ENCODE peak calls at places on chromosomes 16 and 17, in seven cellular contexts. One of them, this sample, is unnamed.

GRCh38 chr16:67917140-67917851 is 14.4 kb downstream of the CTRL start:
- DNase-seq in HL-60: no peak
- DNase-seq in mucosa of descending colon: no peak
- DNase-seq in lung: no peak
- DNase-seq in fibroblast of pulmonary artery: no peak
- DNase-seq in adrenal gland: no peak
- DNase-seq in choroid plexus epithelial cell: peak; percentile 42
- DNase-seq in this sample: no peak

GRCh38 chr17:63911657-63912100 is 621 bp upstream of the CSHL1 start:
- DNase-seq in HL-60: peak; percentile 21
- DNase-seq in mucosa of descending colon: no peak
- DNase-seq in lung: no peak
- DNase-seq in fibroblast of pulmonary artery: peak; percentile 30
- DNase-seq in adrenal gland: no peak
- DNase-seq in choroid plexus epithelial cell: peak; percentile 20
- DNase-seq in this sample: no peak

GRCh38 chr16:73527191-73527590 is 479.3 kb upstream of the ZFHX3 start:
- DNase-seq in HL-60: no peak
- DNase-seq in mucosa of descending colon: no peak
- DNase-seq in lung: no peak
- DNase-seq in fibroblast of pulmonary artery: no peak
- DNase-seq in adrenal gland: no peak
- DNase-seq in choroid plexus epithelial cell: peak; percentile 1
- DNase-seq in this sample: no peak

GRCh38 chr17:332023-332422 is 20.6 kb downstream of the RPH3AL start:
- DNase-seq in HL-60: no peak
- DNase-seq in mucosa of descending colon: peak; percentile 7
- DNase-seq in lung: no peak
- DNase-seq in fibroblast of pulmonary artery: no peak
- DNase-seq in adrenal gland: peak; percentile 19
- DNase-seq in choroid plexus epithelial cell: no peak
- DNase-seq in this sample: no peak

GRCh38 chr17:28901866-28902818 is 737 bp downstream of the DHRS13 start:
- DNase-seq in HL-60: peak; percentile 58
- DNase-seq in mucosa of descending colon: peak; percentile 75
- DNase-seq in lung: peak; percentile 50
- DNase-seq in fibroblast of pulmonary artery: no peak
- DNase-seq in adrenal gland: peak; percentile 49
- DNase-seq in choroid plexus epithelial cell: no peak
- DNase-seq in this sample: no peak

GRCh38 chr17:46818319-46818928 is at the start of gene WNT3:
- DNase-seq in HL-60: no peak
- DNase-seq in mucosa of descending colon: peak; percentile 44
- DNase-seq in lung: no peak
- DNase-seq in fibroblast of pulmonary artery: no peak
- DNase-seq in adrenal gland: no peak
- DNase-seq in choroid plexus epithelial cell: no peak
- DNase-seq in this sample: no peak

GRCh38 chr16:14205666-14206065 is 134.5 kb downstream of the MRTFB start:
- DNase-seq in HL-60: no peak
- DNase-seq in mucosa of descending colon: no peak
- DNase-seq in lung: no peak
- DNase-seq in fibroblast of pulmonary artery: peak; percentile 6
- DNase-seq in adrenal gland: no peak
- DNase-seq in choroid plexus epithelial cell: peak; percentile 79
- DNase-seq in this sample: peak; percentile 35

GRCh38 chr16:63975669-63976068 is 1146.2 kb downstream of the CDH11 start:
- DNase-seq in HL-60: no peak
- DNase-seq in mucosa of descending colon: no peak
- DNase-seq in lung: no peak
- DNase-seq in fibroblast of pulmonary artery: no peak
- DNase-seq in adrenal gland: no peak
- DNase-seq in choroid plexus epithelial cell: no peak
- DNase-seq in this sample: no peak

GRCh38 chr16:87965973-87966667 is 14.9 kb downstream of the BANP start:
- DNase-seq in HL-60: no peak
- DNase-seq in mucosa of descending colon: no peak
- DNase-seq in lung: no peak
- DNase-seq in fibroblast of pulmonary artery: peak; percentile 52
- DNase-seq in adrenal gland: no peak
- DNase-seq in choroid plexus epithelial cell: peak; percentile 38
- DNase-seq in this sample: peak; percentile 69

GRCh38 chr16:86929149-86929871 is 351.0 kb downstream of the FOXL1 start:
- DNase-seq in HL-60: no peak
- DNase-seq in mucosa of descending colon: no peak
- DNase-seq in lung: no peak
- DNase-seq in fibroblast of pulmonary artery: peak; percentile 84
- DNase-seq in adrenal gland: peak; percentile 60
- DNase-seq in choroid plexus epithelial cell: peak; percentile 77
- DNase-seq in this sample: peak; percentile 73

GRCh38 chr16:19840524-19841110 is 44.0 kb downstream of the GPRC5B start:
- DNase-seq in HL-60: no peak
- DNase-seq in mucosa of descending colon: no peak
- DNase-seq in lung: no peak
- DNase-seq in fibroblast of pulmonary artery: no peak
- DNase-seq in adrenal gland: peak; percentile 31
- DNase-seq in choroid plexus epithelial cell: no peak
- DNase-seq in this sample: no peak

GRCh38 chr16:81939164-81940067 is 71.9 kb downstream of the SDR42E1 start:
- DNase-seq in HL-60: no peak
- DNase-seq in mucosa of descending colon: no peak
- DNase-seq in lung: no peak
- DNase-seq in fibroblast of pulmonary artery: no peak
- DNase-seq in adrenal gland: no peak
- DNase-seq in choroid plexus epithelial cell: no peak
- DNase-seq in this sample: no peak

GRCh38 chr16:27232875-27233605 is 29.7 kb downstream of the KDM8 start:
- DNase-seq in HL-60: no peak
- DNase-seq in mucosa of descending colon: peak; percentile 18
- DNase-seq in lung: no peak
- DNase-seq in fibroblast of pulmonary artery: no peak
- DNase-seq in adrenal gland: no peak
- DNase-seq in choroid plexus epithelial cell: no peak
- DNase-seq in this sample: no peak

GRCh38 chr16:35714665-35715064 is 2255.3 kb downstream of the TP53TG3F start:
- DNase-seq in HL-60: no peak
- DNase-seq in mucosa of descending colon: no peak
- DNase-seq in lung: peak; percentile 15
- DNase-seq in fibroblast of pulmonary artery: no peak
- DNase-seq in adrenal gland: no peak
- DNase-seq in choroid plexus epithelial cell: no peak
- DNase-seq in this sample: no peak

GRCh38 chr17:44170499-44171201 is at the start of gene ASB16:
- DNase-seq in HL-60: no peak
- DNase-seq in mucosa of descending colon: no peak
- DNase-seq in lung: no peak
- DNase-seq in fibroblast of pulmonary artery: no peak
- DNase-seq in adrenal gland: peak; percentile 48
- DNase-seq in choroid plexus epithelial cell: peak; percentile 67
- DNase-seq in this sample: peak; percentile 15

GRCh38 chr17:75468311-75468754 is 11.9 kb downstream of the TMEM94 start:
- DNase-seq in HL-60: no peak
- DNase-seq in mucosa of descending colon: no peak
- DNase-seq in lung: no peak
- DNase-seq in fibroblast of pulmonary artery: no peak
- DNase-seq in adrenal gland: peak; percentile 97
- DNase-seq in choroid plexus epithelial cell: no peak
- DNase-seq in this sample: no peak

GRCh38 chr16:11422381-11423314 is 77.4 kb downstream of the RMI2 start:
- DNase-seq in HL-60: no peak
- DNase-seq in mucosa of descending colon: no peak
- DNase-seq in lung: no peak
- DNase-seq in fibroblast of pulmonary artery: no peak
- DNase-seq in adrenal gland: no peak
- DNase-seq in choroid plexus epithelial cell: no peak
- DNase-seq in this sample: no peak

GRCh38 chr16:19774024-19774423 is 56.0 kb downstream of the IQCK start:
- DNase-seq in HL-60: no peak
- DNase-seq in mucosa of descending colon: no peak
- DNase-seq in lung: no peak
- DNase-seq in fibroblast of pulmonary artery: no peak
- DNase-seq in adrenal gland: no peak
- DNase-seq in choroid plexus epithelial cell: no peak
- DNase-seq in this sample: no peak

GRCh38 chr17:15291674-15292361 is 26.7 kb upstream of the PMP22 start:
- DNase-seq in HL-60: no peak
- DNase-seq in mucosa of descending colon: no peak
- DNase-seq in lung: peak; percentile 38
- DNase-seq in fibroblast of pulmonary artery: peak; percentile 36
- DNase-seq in adrenal gland: no peak
- DNase-seq in choroid plexus epithelial cell: peak; percentile 72
- DNase-seq in this sample: peak; percentile 71

GRCh38 chr16:15795615-15796014 is 61.2 kb downstream of the MYH11 start:
- DNase-seq in HL-60: no peak
- DNase-seq in mucosa of descending colon: no peak
- DNase-seq in lung: no peak
- DNase-seq in fibroblast of pulmonary artery: no peak
- DNase-seq in adrenal gland: no peak
- DNase-seq in choroid plexus epithelial cell: no peak
- DNase-seq in this sample: no peak

GRCh38 chr17:32243712-32244111 is 21.9 kb upstream of the RHBDL3 start:
- DNase-seq in HL-60: no peak
- DNase-seq in mucosa of descending colon: no peak
- DNase-seq in lung: no peak
- DNase-seq in fibroblast of pulmonary artery: no peak
- DNase-seq in adrenal gland: no peak
- DNase-seq in choroid plexus epithelial cell: no peak
- DNase-seq in this sample: no peak

GRCh38 chr17:55158439-55158838 is 106.3 kb upstream of the HLF start:
- DNase-seq in HL-60: no peak
- DNase-seq in mucosa of descending colon: no peak
- DNase-seq in lung: no peak
- DNase-seq in fibroblast of pulmonary artery: peak; percentile 44
- DNase-seq in adrenal gland: no peak
- DNase-seq in choroid plexus epithelial cell: no peak
- DNase-seq in this sample: no peak

GRCh38 chr17:83193336-83194188 is 114.2 kb downstream of the METRNL start:
- DNase-seq in HL-60: peak; percentile 27
- DNase-seq in mucosa of descending colon: no peak
- DNase-seq in lung: peak; percentile 47
- DNase-seq in fibroblast of pulmonary artery: no peak
- DNase-seq in adrenal gland: peak; percentile 6
- DNase-seq in choroid plexus epithelial cell: peak; percentile 57
- DNase-seq in this sample: peak; percentile 54

GRCh38 chr16:23498863-23499262 is 11.4 kb downstream of the GGA2 start:
- DNase-seq in HL-60: no peak
- DNase-seq in mucosa of descending colon: no peak
- DNase-seq in lung: no peak
- DNase-seq in fibroblast of pulmonary artery: no peak
- DNase-seq in adrenal gland: no peak
- DNase-seq in choroid plexus epithelial cell: no peak
- DNase-seq in this sample: no peak

GRCh38 chr17:34726536-34727384 is 147.4 kb downstream of the TMEM132E start:
- DNase-seq in HL-60: no peak
- DNase-seq in mucosa of descending colon: no peak
- DNase-seq in lung: no peak
- DNase-seq in fibroblast of pulmonary artery: no peak
- DNase-seq in adrenal gland: no peak
- DNase-seq in choroid plexus epithelial cell: no peak
- DNase-seq in this sample: peak; percentile 1

GRCh38 chr17:29181226-29181625 is 1.0 kb upstream of the MYO18A start:
- DNase-seq in HL-60: peak; percentile 11
- DNase-seq in mucosa of descending colon: no peak
- DNase-seq in lung: no peak
- DNase-seq in fibroblast of pulmonary artery: no peak
- DNase-seq in adrenal gland: no peak
- DNase-seq in choroid plexus epithelial cell: no peak
- DNase-seq in this sample: no peak

GRCh38 chr17:55769625-55770000 is 18.8 kb downstream of the PCTP start:
- DNase-seq in HL-60: no peak
- DNase-seq in mucosa of descending colon: no peak
- DNase-seq in lung: no peak
- DNase-seq in fibroblast of pulmonary artery: peak; percentile 80
- DNase-seq in adrenal gland: no peak
- DNase-seq in choroid plexus epithelial cell: peak; percentile 78
- DNase-seq in this sample: peak; percentile 98

GRCh38 chr16:84555418-84556196 is 51.1 kb upstream of the MEAK7 start:
- DNase-seq in HL-60: no peak
- DNase-seq in mucosa of descending colon: peak; percentile 18
- DNase-seq in lung: no peak
- DNase-seq in fibroblast of pulmonary artery: no peak
- DNase-seq in adrenal gland: no peak
- DNase-seq in choroid plexus epithelial cell: no peak
- DNase-seq in this sample: no peak

GRCh38 chr17:50534222-50534978 is 1.9 kb downstream of the EPN3 start:
- DNase-seq in HL-60: no peak
- DNase-seq in mucosa of descending colon: peak; percentile 86
- DNase-seq in lung: no peak
- DNase-seq in fibroblast of pulmonary artery: peak; percentile 13
- DNase-seq in adrenal gland: peak; percentile 83
- DNase-seq in choroid plexus epithelial cell: no peak
- DNase-seq in this sample: peak; percentile 17

GRCh38 chr17:79840989-79841286 is 1.7 kb upstream of the CBX4 start:
- DNase-seq in HL-60: no peak
- DNase-seq in mucosa of descending colon: no peak
- DNase-seq in lung: no peak
- DNase-seq in fibroblast of pulmonary artery: no peak
- DNase-seq in adrenal gland: no peak
- DNase-seq in choroid plexus epithelial cell: peak; percentile 44
- DNase-seq in this sample: no peak
- H3K4me3 ChIP-seq in HL-60: no peak overlapping the region
- H3K4me3 ChIP-seq in mucosa of descending colon: no peak overlapping the region
- H3K4me3 ChIP-seq in lung: no peak overlapping the region
- H3K4me3 ChIP-seq in fibroblast of pulmonary artery: no peak overlapping the region
- H3K4me3 ChIP-seq in adrenal gland: no peak overlapping the region
- H3K4me3 ChIP-seq in choroid plexus epithelial cell: no peak overlapping the region
- H3K4me3 ChIP-seq in this sample: no peak overlapping the region

DNA sequence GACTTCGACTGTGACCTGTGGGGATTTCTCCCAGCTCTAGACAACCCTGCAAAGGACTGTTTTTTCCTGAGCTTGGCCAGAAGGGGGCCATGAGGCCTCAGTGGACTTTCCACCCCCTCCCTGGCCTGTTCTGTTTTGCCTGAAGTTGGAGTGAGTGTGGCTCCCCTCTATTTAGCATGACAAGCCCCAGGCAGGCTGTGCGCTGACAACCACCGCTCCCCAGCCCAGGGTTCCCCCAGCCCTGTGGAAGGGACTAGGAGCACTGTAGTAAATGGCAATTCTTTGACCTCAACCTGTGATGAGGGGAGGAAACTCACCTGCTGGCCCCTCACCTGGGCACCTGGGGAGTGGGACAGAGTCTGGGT is 19.3 kb downstream of the NGFR start:
- DNase-seq in HL-60: no peak
- DNase-seq in mucosa of descending colon: no peak
- DNase-seq in lung: no peak
- DNase-seq in fibroblast of pulmonary artery: peak; percentile 39
- DNase-seq in adrenal gland: no peak
- DNase-seq in choroid plexus epithelial cell: peak; percentile 52
- DNase-seq in this sample: peak; percentile 45
- TF ChIP-seq CTCF in HL-60: no peak
- TF ChIP-seq CTCF in mucosa of descending colon: no peak
- TF ChIP-seq CTCF in lung: no peak
- TF ChIP-seq CTCF in fibroblast of pulmonary artery: peak; percentile 39
- TF ChIP-seq CTCF in adrenal gland: no peak
- TF ChIP-seq CTCF in choroid plexus epithelial cell: peak; percentile 61
- TF ChIP-seq CTCF in this sample: peak; percentile 42

GRCh38 chr17:11240841-11241610 is at the start of gene SHISA6:
- DNase-seq in HL-60: no peak
- DNase-seq in mucosa of descending colon: peak; percentile 30
- DNase-seq in lung: no peak
- DNase-seq in fibroblast of pulmonary artery: no peak
- DNase-seq in adrenal gland: no peak
- DNase-seq in choroid plexus epithelial cell: no peak
- DNase-seq in this sample: no peak
- H3K4me3 ChIP-seq in HL-60: no peak within 1 kb of the TSS
- H3K4me3 ChIP-seq in mucosa of descending colon: no peak within 1 kb of the TSS
- H3K4me3 ChIP-seq in lung: no peak within 1 kb of the TSS
- H3K4me3 ChIP-seq in fibroblast of pulmonary artery: no peak within 1 kb of the TSS
- H3K4me3 ChIP-seq in adrenal gland: no peak within 1 kb of the TSS
- H3K4me3 ChIP-seq in choroid plexus epithelial cell: no peak within 1 kb of the TSS
- H3K4me3 ChIP-seq in this sample: no peak within 1 kb of the TSS

GRCh38 chr16:1651509-1652342 is 26.4 kb upstream of the JPT2 start:
- DNase-seq in HL-60: no peak
- DNase-seq in mucosa of descending colon: no peak
- DNase-seq in lung: no peak
- DNase-seq in fibroblast of pulmonary artery: peak; percentile 8
- DNase-seq in adrenal gland: no peak
- DNase-seq in choroid plexus epithelial cell: peak; percentile 13
- DNase-seq in this sample: peak; percentile 5
- TF ChIP-seq CTCF in HL-60: no peak
- TF ChIP-seq CTCF in mucosa of descending colon: no peak
- TF ChIP-seq CTCF in lung: no peak
- TF ChIP-seq CTCF in fibroblast of pulmonary artery: no peak
- TF ChIP-seq CTCF in adrenal gland: no peak
- TF ChIP-seq CTCF in choroid plexus epithelial cell: no peak
- TF ChIP-seq CTCF in this sample: no peak